ENCODE peak calls at places on chromosome 10, in seven cellular contexts. One of them, this sample, is unnamed.
A peak's percentile ranks its signal among the peaks of the same experiment; 100 is the strongest.

GRCh38 chr10:111646021-111646420 is 537.5 kb downstream of the GPAM start:
- DNase-seq in kidney: no peak
- DNase-seq in T-cell: no peak
- DNase-seq in skeletal muscle cell: no peak
- DNase-seq in HCEC 1CT: no peak
- DNase-seq in stimulated activated CD8-positive, alpha-beta memory T cell treated with anti-CD3 and anti-CD28 coated beads, Interleukin-12 subunit alpha, Interleukin-12 subunit beta, amount 100 ng/mL, for 4 hours: no peak
- DNase-seq in RWPE2: no peak
- DNase-seq in this sample: no peak

GRCh38 chr10:128052696-128053095 is 73.5 kb downstream of the MKI67 start:
- DNase-seq in stimulated activated CD8-positive, alpha-beta memory T cell treated with anti-CD3 and anti-CD28 coated beads, Interleukin-12 subunit alpha, Interleukin-12 subunit beta, amount 100 ng/mL, for 4 hours: no peak
- DNase-seq in RWPE2: no peak
- DNase-seq in HCEC 1CT: no peak
- DNase-seq in kidney: no peak
- DNase-seq in T-cell: no peak
- DNase-seq in skeletal muscle cell: no peak
- DNase-seq in this sample: no peak

GRCh38 chr10:4503076-4503475 is 322.9 kb upstream of the AKR1E2 start:
- DNase-seq in T-cell: no peak
- DNase-seq in kidney: no peak
- DNase-seq in skeletal muscle cell: no peak
- DNase-seq in stimulated activated CD8-positive, alpha-beta memory T cell treated with anti-CD3 and anti-CD28 coated beads, Interleukin-12 subunit alpha, Interleukin-12 subunit beta, amount 100 ng/mL, for 4 hours: no peak
- DNase-seq in RWPE2: no peak
- DNase-seq in HCEC 1CT: no peak
- DNase-seq in this sample: no peak

GRCh38 chr10:95303535-95303934 is 12.7 kb upstream of the PDLIM1 start:
- DNase-seq in HCEC 1CT: no peak
- DNase-seq in T-cell: no peak
- DNase-seq in skeletal muscle cell: peak; percentile 32
- DNase-seq in stimulated activated CD8-positive, alpha-beta memory T cell treated with anti-CD3 and anti-CD28 coated beads, Interleukin-12 subunit alpha, Interleukin-12 subunit beta, amount 100 ng/mL, for 4 hours: no peak
- DNase-seq in RWPE2: no peak
- DNase-seq in kidney: no peak
- DNase-seq in this sample: no peak

GRCh38 chr10:86730227-86730626 is 26.2 kb upstream of the BMPR1A start:
- DNase-seq in HCEC 1CT: no peak
- DNase-seq in T-cell: no peak
- DNase-seq in kidney: no peak
- DNase-seq in RWPE2: no peak
- DNase-seq in stimulated activated CD8-positive, alpha-beta memory T cell treated with anti-CD3 and anti-CD28 coated beads, Interleukin-12 subunit alpha, Interleukin-12 subunit beta, amount 100 ng/mL, for 4 hours: no peak
- DNase-seq in skeletal muscle cell: no peak
- DNase-seq in this sample: no peak

GRCh38 chr10:34137955-34138354 is 677.1 kb downstream of the PARD3 start:
- DNase-seq in kidney: no peak
- DNase-seq in RWPE2: no peak
- DNase-seq in T-cell: no peak
- DNase-seq in skeletal muscle cell: peak; percentile 54
- DNase-seq in stimulated activated CD8-positive, alpha-beta memory T cell treated with anti-CD3 and anti-CD28 coated beads, Interleukin-12 subunit alpha, Interleukin-12 subunit beta, amount 100 ng/mL, for 4 hours: no peak
- DNase-seq in HCEC 1CT: no peak
- DNase-seq in this sample: peak; percentile 11

GRCh38 chr10:102003541-102003940 is 52.4 kb downstream of the ARMH3 start:
- DNase-seq in HCEC 1CT: peak; percentile 84
- DNase-seq in RWPE2: no peak
- DNase-seq in skeletal muscle cell: no peak
- DNase-seq in stimulated activated CD8-positive, alpha-beta memory T cell treated with anti-CD3 and anti-CD28 coated beads, Interleukin-12 subunit alpha, Interleukin-12 subunit beta, amount 100 ng/mL, for 4 hours: no peak
- DNase-seq in kidney: no peak
- DNase-seq in T-cell: no peak
- DNase-seq in this sample: peak; percentile 53

GRCh38 chr10:11429439-11430052 is 181.9 kb downstream of the USP6NL start:
- DNase-seq in stimulated activated CD8-positive, alpha-beta memory T cell treated with anti-CD3 and anti-CD28 coated beads, Interleukin-12 subunit alpha, Interleukin-12 subunit beta, amount 100 ng/mL, for 4 hours: no peak
- DNase-seq in kidney: no peak
- DNase-seq in HCEC 1CT: no peak
- DNase-seq in skeletal muscle cell: no peak
- DNase-seq in RWPE2: no peak
- DNase-seq in T-cell: no peak
- DNase-seq in this sample: no peak

GRCh38 chr10:85510682-85511081 is 855.9 kb downstream of the GRID1 start:
- DNase-seq in stimulated activated CD8-positive, alpha-beta memory T cell treated with anti-CD3 and anti-CD28 coated beads, Interleukin-12 subunit alpha, Interleukin-12 subunit beta, amount 100 ng/mL, for 4 hours: no peak
- DNase-seq in kidney: no peak
- DNase-seq in skeletal muscle cell: no peak
- DNase-seq in HCEC 1CT: no peak
- DNase-seq in T-cell: no peak
- DNase-seq in RWPE2: no peak
- DNase-seq in this sample: no peak

GRCh38 chr10:121076760-121077159 is 225.6 kb downstream of the WDR11 start:
- DNase-seq in stimulated activated CD8-positive, alpha-beta memory T cell treated with anti-CD3 and anti-CD28 coated beads, Interleukin-12 subunit alpha, Interleukin-12 subunit beta, amount 100 ng/mL, for 4 hours: no peak
- DNase-seq in HCEC 1CT: no peak
- DNase-seq in RWPE2: no peak
- DNase-seq in T-cell: no peak
- DNase-seq in kidney: no peak
- DNase-seq in skeletal muscle cell: no peak
- DNase-seq in this sample: no peak

GRCh38 chr10:61621538-61622150 is 41.1 kb upstream of the CABCOCO1 start:
- DNase-seq in stimulated activated CD8-positive, alpha-beta memory T cell treated with anti-CD3 and anti-CD28 coated beads, Interleukin-12 subunit alpha, Interleukin-12 subunit beta, amount 100 ng/mL, for 4 hours: no peak
- DNase-seq in RWPE2: no peak
- DNase-seq in kidney: no peak
- DNase-seq in T-cell: no peak
- DNase-seq in skeletal muscle cell: no peak
- DNase-seq in HCEC 1CT: no peak
- DNase-seq in this sample: no peak

This sample was measured in stromal cell of bone marrow.